ENCODE peak calls at places on chromosome 16, in eight cellular contexts. H, Q, X, N, D, W, I and F are unnamed samples.

GRCh38 chr16:66842765-66843164 is 1.4 kb upstream of the CA7 start:
- DNase-seq in H (no peak), Q (no peak), X (no peak), N (no peak), D (no peak), W (no peak), I (no peak), F (peak)

GRCh38 chr16:898761-899677 is 71.8 kb downstream of the LMF1 start:
- DNase-seq in H (no peak), Q (no peak), X (no peak), N (no peak), D (peak), W (no peak), I (no peak), F (no peak)

GRCh38 chr16:61926766-61927165 is 109.5 kb downstream of the CDH8 start:
- DNase-seq in H (no peak), Q (no peak), X (no peak), N (no peak), D (no peak), W (no peak), I (no peak), F (no peak)

GRCh38 chr16:72884037-72884436 is 163.9 kb downstream of the ZFHX3 start:
- DNase-seq in H (no peak), Q (no peak), X (no peak), N (no peak), D (no peak), W (peak), I (no peak), F (no peak)

GRCh38 chr16:67871256-67871655 is 1.6 kb upstream of the EDC4 start:
- DNase-seq in H (no peak), Q (no peak), X (no peak), N (no peak), D (no peak), W (no peak), I (no peak), F (no peak)

GRCh38 chr16:49492090-49492801 is 118.6 kb downstream of the C16orf78 start:
- DNase-seq in H (no peak), Q (peak), X (peak), N (peak), D (peak), W (no peak), I (no peak), F (peak)

GRCh38 chr16:17346774-17347569 is 123.8 kb downstream of the XYLT1 start:
- DNase-seq in H (no peak), Q (no peak), X (no peak), N (no peak), D (no peak), W (no peak), I (no peak), F (no peak)

GRCh38 chr16:85557083-85557975 is 55.8 kb upstream of the GSE1 start:
- DNase-seq in H (no peak), Q (peak), X (no peak), N (peak), D (no peak), W (no peak), I (no peak), F (peak)

GRCh38 chr16:876523-877241 is 76.1 kb upstream of the GNG13 start:
- DNase-seq in H (no peak), Q (no peak), X (no peak), N (no peak), D (no peak), W (no peak), I (no peak), F (no peak)

GRCh38 chr16:66511615-66512500 is 38.1 kb downstream of the TK2 start:
- DNase-seq in H (no peak), Q (peak), X (no peak), N (peak), D (no peak), W (peak), I (no peak), F (peak)

GRCh38 chr16:69035375-69035774 is 70.1 kb upstream of the HAS3 start:
- DNase-seq in H (no peak), Q (no peak), X (no peak), N (no peak), D (no peak), W (no peak), I (no peak), F (no peak)

GRCh38 chr16:67917852-67918236 is 13.8 kb downstream of the CTRL start:
- DNase-seq in H (no peak), Q (no peak), X (no peak), N (peak), D (peak), W (peak), I (no peak), F (peak)

GRCh38 chr16:56999409-57000270 is 10.3 kb downstream of the NLRC5 start:
- DNase-seq in H (no peak), Q (no peak), X (no peak), N (no peak), D (no peak), W (no peak), I (no peak), F (peak)

GRCh38 chr16:75097941-75098897 is 18.4 kb downstream of the LDHD start:
- DNase-seq in H (peak), Q (no peak), X (peak), N (no peak), D (no peak), W (no peak), I (no peak), F (no peak)

GRCh38 chr16:30472328-30472942 is at the start of gene ITGAL:
- DNase-seq in H (peak), Q (no peak), X (peak), N (no peak), D (no peak), W (no peak), I (no peak), F (no peak)

GRCh38 chr16:88063201-88063773 is 112.1 kb downstream of the BANP start:
- DNase-seq in H (no peak), Q (no peak), X (no peak), N (peak), D (no peak), W (peak), I (no peak), F (no peak)

GRCh38 chr16:65672960-65673359 is 551.1 kb upstream of the CDH11 start:
- DNase-seq in H (no peak), Q (no peak), X (no peak), N (peak), D (no peak), W (no peak), I (no peak), F (peak)

GRCh38 chr16:11079657-11080187 is 135.4 kb downstream of the CLEC16A start:
- DNase-seq in H (no peak), Q (no peak), X (no peak), N (peak), D (no peak), W (peak), I (no peak), F (peak)

GRCh38 chr16:64700628-64701027 is 421.2 kb downstream of the CDH11 start:
- DNase-seq in H (no peak), Q (no peak), X (no peak), N (no peak), D (no peak), W (no peak), I (no peak), F (no peak)

GRCh38 chr16:64626771-64627170 is 495.1 kb downstream of the CDH11 start:
- DNase-seq in H (no peak), Q (no peak), X (no peak), N (no peak), D (no peak), W (no peak), I (no peak), F (peak)

GRCh38 chr16:57191056-57191536 is 5.0 kb downstream of the RSPRY1 start:
- DNase-seq in H (no peak), Q (no peak), X (no peak), N (no peak), D (no peak), W (peak), I (no peak), F (peak)

GRCh38 chr16:30186444-30186781 is 3.0 kb downstream of the CORO1A start:
- DNase-seq in H (no peak), Q (no peak), X (no peak), N (no peak), D (no peak), W (no peak), I (no peak), F (no peak)

GRCh38 chr16:13231365-13231764 is 330.0 kb downstream of the SHISA9 start:
- DNase-seq in H (no peak), Q (peak), X (no peak), N (no peak), D (peak), W (no peak), I (no peak), F (no peak)

GRCh38 chr16:89080251-89080853 is 13.3 kb upstream of the ACSF3 start:
- DNase-seq in H (no peak), Q (no peak), X (no peak), N (no peak), D (no peak), W (no peak), I (no peak), F (no peak)

GRCh38 chr16:57775661-57776469 is 26.4 kb downstream of the KIFC3 start:
- DNase-seq in H (no peak), Q (peak), X (no peak), N (no peak), D (no peak), W (no peak), I (no peak), F (no peak)

GRCh38 chr16:80883159-80883642 is 78.8 kb upstream of the CDYL2 start:
- DNase-seq in H (no peak), Q (no peak), X (no peak), N (no peak), D (peak), W (no peak), I (no peak), F (no peak)

GRCh38 chr16:20327444-20328041 is at the start of gene GP2:
- DNase-seq in H (no peak), Q (peak), X (no peak), N (no peak), D (no peak), W (no peak), I (no peak), F (no peak)

GRCh38 chr16:64751906-64752305 is 370.0 kb downstream of the CDH11 start:
- DNase-seq in H (no peak), Q (no peak), X (no peak), N (peak), D (no peak), W (peak), I (no peak), F (peak)

GRCh38 chr16:77963185-77964044 is 58.9 kb upstream of the CLEC3A start:
- DNase-seq in H (no peak), Q (peak), X (no peak), N (no peak), D (no peak), W (no peak), I (no peak), F (no peak)

GRCh38 chr16:54446639-54447038 is 160.1 kb upstream of the IRX3 start:
- DNase-seq in H (no peak), Q (no peak), X (no peak), N (no peak), D (no peak), W (peak), I (no peak), F (peak)

GRCh38 chr16:90078594-90078895 is 1.4 kb upstream of the PRDM7 start:
- DNase-seq in H (no peak), Q (no peak), X (no peak), N (no peak), D (no peak), W (no peak), I (no peak), F (no peak)

GRCh38 chr16:81371106-81371505 is 56.3 kb downstream of the GAN start:
- DNase-seq in H (no peak), Q (no peak), X (no peak), N (no peak), D (no peak), W (no peak), I (no peak), F (no peak)

GRCh38 chr16:3066440-3066748 is 954 bp downstream of the IL32 start:
- DNase-seq in H (no peak), Q (no peak), X (no peak), N (no peak), D (no peak), W (no peak), I (no peak), F (no peak)

GRCh38 chr16:85265161-85265784 is 153.0 kb upstream of the CIBAR2 start:
- DNase-seq in H (no peak), Q (no peak), X (no peak), N (no peak), D (no peak), W (no peak), I (no peak), F (no peak)

GRCh38 chr16:65071371-65072311 is 50.2 kb downstream of the CDH11 start:
- DNase-seq in H (no peak), Q (no peak), X (no peak), N (peak), D (no peak), W (peak), I (no peak), F (peak)